ENCODE peak calls at places on chromosomes 5 and 9, in four cellular contexts. One of them, this sample, is unnamed. For H3K4me1 and H3K36me3, the result is how much of the 10 kb centered on the place peaks cover.

GRCh38 chr9:134267305-134268265 is 58.7 kb upstream of the RXRA start:
- DNase-seq in sigmoid colon: no peak
- DNase-seq in esophagus squamous epithelium: no peak
- DNase-seq in HepG2: peak
- DNase-seq in this sample: no peak

GRCh38 chr9:73067074-73067473 is 84.6 kb upstream of the ANXA1 start:
- DNase-seq in esophagus squamous epithelium: no peak
- DNase-seq in sigmoid colon: no peak
- DNase-seq in HepG2: no peak
- DNase-seq in this sample: no peak

GRCh38 chr5:66343370-66344071 is 199.4 kb downstream of the SREK1 start:
- DNase-seq in HepG2: no peak
- DNase-seq in sigmoid colon: no peak
- DNase-seq in esophagus squamous epithelium: no peak
- DNase-seq in this sample: no peak

GRCh38 chr9:85158512-85158911 is 489.0 kb downstream of the NTRK2 start:
- DNase-seq in esophagus squamous epithelium: no peak
- DNase-seq in HepG2: no peak
- DNase-seq in sigmoid colon: no peak
- DNase-seq in this sample: no peak

GRCh38 chr9:121568541-121569265 is 69.1 kb upstream of the GGTA1 start:
- DNase-seq in esophagus squamous epithelium: no peak
- DNase-seq in HepG2: no peak
- DNase-seq in sigmoid colon: peak
- DNase-seq in this sample: no peak

GRCh38 chr5:113336975-113337374 is 97.8 kb downstream of the TSSK1B start:
- DNase-seq in sigmoid colon: no peak
- DNase-seq in esophagus squamous epithelium: no peak
- DNase-seq in HepG2: peak
- DNase-seq in this sample: peak

GRCh38 chr5:1737790-1738405 is 61.7 kb downstream of the MRPL36 start:
- DNase-seq in sigmoid colon: no peak
- DNase-seq in esophagus squamous epithelium: no peak
- DNase-seq in HepG2: peak
- DNase-seq in this sample: peak

GRCh38 chr5:15693933-15694332 is 194.0 kb downstream of the FBXL7 start:
- DNase-seq in HepG2: no peak
- DNase-seq in esophagus squamous epithelium: no peak
- DNase-seq in sigmoid colon: no peak
- DNase-seq in this sample: peak

GRCh38 chr5:142087920-142088679 is 20.5 kb upstream of the NDFIP1 start:
- DNase-seq in sigmoid colon: no peak
- DNase-seq in HepG2: no peak
- DNase-seq in esophagus squamous epithelium: no peak
- DNase-seq in this sample: no peak

GRCh38 chr5:74206571-74207550 is 433.7 kb downstream of the ENC1 start:
- DNase-seq in esophagus squamous epithelium: no peak
- DNase-seq in HepG2: no peak
- DNase-seq in sigmoid colon: peak
- DNase-seq in this sample: peak

GRCh38 chr9:37056086-37056485 is 22.0 kb upstream of the PAX5 start:
- DNase-seq in sigmoid colon: no peak
- DNase-seq in esophagus squamous epithelium: no peak
- DNase-seq in HepG2: no peak
- DNase-seq in this sample: no peak

GRCh38 chr5:103424008-103424407 is 138.6 kb downstream of the NUDT12 start:
- DNase-seq in sigmoid colon: no peak
- DNase-seq in esophagus squamous epithelium: no peak
- DNase-seq in HepG2: no peak
- DNase-seq in this sample: no peak

GRCh38 chr5:169347786-169348185 is 46.8 kb upstream of the SLIT3 start:
- DNase-seq in esophagus squamous epithelium: no peak
- DNase-seq in sigmoid colon: no peak
- DNase-seq in HepG2: no peak
- DNase-seq in this sample: no peak

GRCh38 chr5:154467655-154468354 is 10.2 kb downstream of the HAND1 start:
- DNase-seq in sigmoid colon: peak
- DNase-seq in HepG2: peak
- DNase-seq in esophagus squamous epithelium: peak
- DNase-seq in this sample: peak

GRCh38 chr9:125904155-125904841 is 157.1 kb downstream of the PBX3 start:
- DNase-seq in esophagus squamous epithelium: no peak
- DNase-seq in sigmoid colon: no peak
- DNase-seq in HepG2: no peak
- DNase-seq in this sample: peak

GRCh38 chr9:81032831-81033230 is 656.5 kb downstream of the TLE1 start:
- DNase-seq in HepG2: no peak
- DNase-seq in esophagus squamous epithelium: no peak
- DNase-seq in sigmoid colon: no peak
- DNase-seq in this sample: no peak

GRCh38 chr9:76116913-76117312 is 226.4 kb downstream of the PCSK5 start:
- DNase-seq in sigmoid colon: no peak
- DNase-seq in HepG2: no peak
- DNase-seq in esophagus squamous epithelium: no peak
- DNase-seq in this sample: no peak

GRCh38 chr9:133614056-133614455 is 4.9 kb upstream of the FAM163B start:
- DNase-seq in esophagus squamous epithelium: no peak
- DNase-seq in HepG2: no peak
- DNase-seq in sigmoid colon: no peak
- DNase-seq in this sample: no peak

GRCh38 chr5:171388816-171389168 is 1.1 kb downstream of the NPM1 start:
- DNase-seq in esophagus squamous epithelium: no peak
- DNase-seq in sigmoid colon: no peak
- DNase-seq in HepG2: no peak
- DNase-seq in this sample: peak

GRCh38 chr5:102800427-102800826 is 45.3 kb downstream of the PAM start:
- DNase-seq in sigmoid colon: no peak
- DNase-seq in esophagus squamous epithelium: no peak
- DNase-seq in HepG2: no peak
- DNase-seq in this sample: no peak

GRCh38 chr9:126955806-126956205 is 41.2 kb downstream of the RALGPS1 start:
- DNase-seq in sigmoid colon: no peak
- DNase-seq in HepG2: peak
- DNase-seq in esophagus squamous epithelium: no peak
- DNase-seq in this sample: no peak

GRCh38 chr9:111427186-111427585 is 57.0 kb downstream of the ECPAS start:
- DNase-seq in sigmoid colon: no peak
- DNase-seq in HepG2: no peak
- DNase-seq in esophagus squamous epithelium: no peak
- DNase-seq in this sample: no peak

GRCh38 chr5:52786937-52787599 is 648 bp upstream of the ITGA1 start:
- DNase-seq in sigmoid colon: peak
- DNase-seq in esophagus squamous epithelium: no peak
- DNase-seq in HepG2: peak
- DNase-seq in this sample: no peak

GRCh38 chr9:83299556-83299955 is 236.6 kb upstream of the RASEF start:
- DNase-seq in esophagus squamous epithelium: no peak
- DNase-seq in sigmoid colon: no peak
- DNase-seq in HepG2: no peak
- DNase-seq in this sample: no peak

GRCh38 chr9:127065592-127065991 is 56.8 kb downstream of the ANGPTL2 start:
- DNase-seq in HepG2: no peak
- DNase-seq in sigmoid colon: no peak
- DNase-seq in esophagus squamous epithelium: no peak
- DNase-seq in this sample: no peak

GRCh38 chr5:72552041-72552557 is 44.9 kb upstream of the ZNF366 start:
- DNase-seq in sigmoid colon: no peak
- DNase-seq in HepG2: no peak
- DNase-seq in esophagus squamous epithelium: no peak
- DNase-seq in this sample: no peak

GRCh38 chr5:10521466-10522223 is 42.2 kb upstream of the ANKRD33B start:
- DNase-seq in esophagus squamous epithelium: no peak
- DNase-seq in HepG2: no peak
- DNase-seq in sigmoid colon: no peak
- DNase-seq in this sample: peak

GRCh38 chr9:114908796-114909448 is 21.5 kb downstream of the TNFSF8 start:
- DNase-seq in HepG2: no peak
- DNase-seq in esophagus squamous epithelium: no peak
- DNase-seq in sigmoid colon: no peak
- DNase-seq in this sample: no peak

GRCh38 chr5:77076961-77077820 is 9.9 kb downstream of the ZBED3 start:
- DNase-seq in sigmoid colon: peak
- DNase-seq in esophagus squamous epithelium: no peak
- DNase-seq in HepG2: no peak
- DNase-seq in this sample: peak

GRCh38 chr5:179530069-179530998 is 20.0 kb upstream of the RUFY1 start:
- DNase-seq in sigmoid colon: peak
- DNase-seq in esophagus squamous epithelium: no peak
- DNase-seq in HepG2: no peak
- DNase-seq in this sample: peak

GRCh38 chr9:127223810-127224177 is 40.8 kb upstream of the GARNL3 start:
- DNase-seq in sigmoid colon: no peak
- DNase-seq in esophagus squamous epithelium: no peak
- DNase-seq in HepG2: no peak
- DNase-seq in this sample: no peak

GRCh38 chr5:98443916-98444315 is 329.5 kb upstream of the RGMB start:
- DNase-seq in HepG2: no peak
- DNase-seq in esophagus squamous epithelium: no peak
- DNase-seq in sigmoid colon: no peak
- DNase-seq in this sample: no peak

GRCh38 chr5:134053840-134054338 is 49.1 kb upstream of the VDAC1 start:
- DNase-seq in sigmoid colon: no peak
- DNase-seq in HepG2: no peak
- DNase-seq in esophagus squamous epithelium: no peak
- DNase-seq in this sample: peak

GRCh38 chr5:159021360-159022177 is 78.1 kb downstream of the EBF1 start:
- DNase-seq in esophagus squamous epithelium: no peak
- DNase-seq in HepG2: no peak
- DNase-seq in sigmoid colon: no peak
- DNase-seq in this sample: no peak
- H3K4me3 ChIP-seq in esophagus squamous epithelium: no peak
- H3K4me3 ChIP-seq in HepG2: no peak
- H3K4me3 ChIP-seq in sigmoid colon: no peak
- H3K4me3 ChIP-seq in this sample: no peak

DNA sequence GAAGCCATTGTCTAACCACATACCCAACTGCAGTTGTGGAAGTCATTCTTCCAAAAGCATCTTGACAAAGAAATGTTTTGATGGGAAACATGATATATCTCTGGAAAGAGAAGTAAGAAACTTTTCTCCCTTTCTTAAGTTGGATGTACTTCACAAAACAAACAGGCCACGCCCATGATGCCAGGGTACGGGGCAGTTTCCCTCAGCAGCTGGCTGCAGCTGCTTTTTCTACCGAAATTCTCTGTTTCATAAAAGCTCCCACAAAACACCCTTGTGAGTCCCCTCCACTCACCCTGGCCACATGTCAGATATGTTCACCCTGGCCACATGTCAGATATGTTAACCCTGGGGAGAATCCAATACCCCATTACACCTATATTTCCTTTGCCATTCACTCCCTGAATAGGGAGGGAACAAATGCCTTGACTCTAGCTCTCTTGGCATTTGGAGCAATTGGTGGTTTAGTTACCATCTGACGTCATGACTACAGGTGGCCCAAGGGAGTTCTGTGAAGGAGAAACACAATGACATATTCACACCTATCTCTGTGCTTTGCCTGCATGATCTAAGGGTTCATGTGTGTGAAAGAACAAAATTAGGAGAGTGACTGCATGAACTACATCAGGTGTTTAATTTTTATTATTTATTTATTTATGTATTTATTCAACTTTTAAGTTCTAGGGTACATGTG is 103.0 kb downstream of the AOPEP start:
- DNase-seq in sigmoid colon: no peak
- DNase-seq in esophagus squamous epithelium: no peak
- DNase-seq in HepG2: no peak
- DNase-seq in this sample: no peak
- H3K4me1 ChIP-seq in sigmoid colon: under half
- H3K4me1 ChIP-seq in esophagus squamous epithelium: under half
- H3K4me1 ChIP-seq in HepG2: under half
- H3K4me1 ChIP-seq in this sample: under half

GRCh38 chr5:65229841-65230240 is 251.9 kb downstream of the ADAMTS6 start:
- DNase-seq in sigmoid colon: no peak
- DNase-seq in HepG2: no peak
- DNase-seq in esophagus squamous epithelium: no peak
- DNase-seq in this sample: no peak
- H3K36me3 ChIP-seq in sigmoid colon: under half
- H3K36me3 ChIP-seq in HepG2: under half
- H3K36me3 ChIP-seq in esophagus squamous epithelium: under half
- H3K36me3 ChIP-seq in this sample: under half

GRCh38 chr9:113581865-113582697 is 118.6 kb downstream of the RGS3 start:
- DNase-seq in sigmoid colon: peak
- DNase-seq in HepG2: no peak
- DNase-seq in esophagus squamous epithelium: peak
- DNase-seq in this sample: no peak
- H3K4me3 ChIP-seq in sigmoid colon: no peak
- H3K4me3 ChIP-seq in HepG2: no peak
- H3K4me3 ChIP-seq in esophagus squamous epithelium: peak
- H3K4me3 ChIP-seq in this sample: no peak

GRCh38 chr9:94533601-94534000 is 21.3 kb upstream of the PCAT7 start:
- DNase-seq in esophagus squamous epithelium: no peak
- DNase-seq in HepG2: no peak
- DNase-seq in sigmoid colon: no peak
- DNase-seq in this sample: no peak
- H3K4me1 ChIP-seq in esophagus squamous epithelium: under half
- H3K4me1 ChIP-seq in HepG2: under half
- H3K4me1 ChIP-seq in sigmoid colon: under half
- H3K4me1 ChIP-seq in this sample: under half

GRCh38 chr5:6466975-6467567 is 18.4 kb downstream of the UBE2QL1 start:
- DNase-seq in esophagus squamous epithelium: no peak
- DNase-seq in sigmoid colon: peak
- DNase-seq in HepG2: no peak
- DNase-seq in this sample: no peak
- H3K36me3 ChIP-seq in esophagus squamous epithelium: under half
- H3K36me3 ChIP-seq in sigmoid colon: under half
- H3K36me3 ChIP-seq in HepG2: under half
- H3K36me3 ChIP-seq in this sample: under half

GRCh38 chr9:108142504-108143201 is 653.1 kb upstream of the KLF4 start:
- DNase-seq in sigmoid colon: peak
- DNase-seq in HepG2: no peak
- DNase-seq in esophagus squamous epithelium: no peak
- DNase-seq in this sample: no peak
- H3K4me3 ChIP-seq in sigmoid colon: no peak
- H3K4me3 ChIP-seq in HepG2: no peak
- H3K4me3 ChIP-seq in esophagus squamous epithelium: no peak
- H3K4me3 ChIP-seq in this sample: no peak

DNA sequence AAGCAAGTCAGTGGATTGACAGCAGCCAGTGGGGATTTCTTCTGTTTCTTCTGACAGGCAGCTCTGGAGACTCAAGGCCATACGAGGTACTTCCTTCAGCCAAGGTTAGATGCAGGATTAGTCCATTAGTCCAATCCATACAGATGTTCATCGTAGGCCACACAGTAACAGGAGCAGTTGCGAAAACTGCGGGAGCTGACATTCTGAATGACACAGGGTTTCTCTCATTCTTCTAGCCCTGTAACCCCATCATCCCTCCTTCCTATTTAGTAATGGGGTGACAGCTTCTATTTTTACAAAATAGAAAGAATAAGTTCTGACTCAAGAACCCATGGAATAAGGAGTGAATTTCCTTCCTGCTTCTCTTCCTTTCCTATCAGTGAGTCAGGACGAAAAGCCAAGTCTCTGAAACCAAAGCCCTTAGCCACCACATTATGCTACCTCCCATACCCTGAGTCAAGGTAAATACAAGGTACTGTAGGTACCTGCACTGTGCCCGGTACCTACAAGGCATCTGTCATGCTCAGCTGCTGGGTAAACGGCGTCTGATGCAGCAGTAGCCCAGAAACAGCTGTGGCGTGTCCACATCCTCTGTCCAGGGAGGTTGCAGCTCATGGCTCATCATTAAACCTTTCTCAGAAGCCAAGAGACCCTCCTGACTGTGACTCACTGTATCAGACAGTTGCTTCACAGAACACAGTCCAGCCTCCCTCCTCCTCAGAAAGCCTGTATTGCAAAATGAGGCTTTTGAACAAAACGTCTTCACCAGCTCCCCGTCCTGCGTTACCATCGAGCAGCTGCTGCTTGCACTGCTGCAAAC is 84.3 kb downstream of the ESM1 start:
- DNase-seq in HepG2: no peak
- DNase-seq in esophagus squamous epithelium: no peak
- DNase-seq in sigmoid colon: peak
- DNase-seq in this sample: no peak
- H3K4me1 ChIP-seq in HepG2: under half
- H3K4me1 ChIP-seq in esophagus squamous epithelium: under half
- H3K4me1 ChIP-seq in sigmoid colon: under half
- H3K4me1 ChIP-seq in this sample: under half

This sample was measured in HAP-1.